ENCODE peak calls at places on chromosomes 7 and 10, in seven cellular contexts. M, Q, J, V, H, W and L are unnamed samples. For H3K9me3 and H3K36me3, the result is how much of the 10 kb centered on the place peaks cover.

GRCh38 chr10:114551310-114551972 is 106.6 kb downstream of the ABLIM1 start:
- DNase-seq in M (no peak), Q (no peak), J (peak), V (peak), H (no peak), W (peak), L (no peak)

GRCh38 chr7:75909521-75910132 is 5.3 kb upstream of the POR start:
- DNase-seq in M (no peak), Q (no peak), J (no peak), V (no peak), H (no peak), W (no peak), L (no peak)

GRCh38 chr10:116873134-116873533 is 23.8 kb downstream of the ENO4 start:
- DNase-seq in M (no peak), Q (no peak), J (no peak), V (no peak), H (no peak), W (no peak), L (no peak)

GRCh38 chr10:72818076-72818475 is 75.5 kb upstream of the OIT3 start:
- DNase-seq in M (peak), Q (no peak), J (no peak), V (no peak), H (no peak), W (no peak), L (no peak)

GRCh38 chr10:76127984-76128589 is 696.7 kb downstream of the LRMDA start:
- DNase-seq in M (no peak), Q (no peak), J (no peak), V (no peak), H (peak), W (no peak), L (no peak)

GRCh38 chr10:77692782-77693181 is 55.2 kb upstream of the KCNMA1 start:
- DNase-seq in M (no peak), Q (no peak), J (no peak), V (no peak), H (no peak), W (no peak), L (peak)

GRCh38 chr10:70270952-70271351 is 12.9 kb downstream of the NPFFR1 start:
- DNase-seq in M (no peak), Q (no peak), J (no peak), V (no peak), H (no peak), W (no peak), L (no peak)

GRCh38 chr10:79305515-79305914 is 41.8 kb upstream of the PPIF start:
- DNase-seq in M (no peak), Q (no peak), J (no peak), V (no peak), H (peak), W (no peak), L (no peak)

GRCh38 chr10:5305374-5305773 is 59.4 kb upstream of the UCN3 start:
- DNase-seq in M (no peak), Q (no peak), J (no peak), V (no peak), H (no peak), W (no peak), L (no peak)
- H3K4me3 ChIP-seq in M (no peak), Q (no peak), J (no peak), V (no peak), H (no peak), W (no peak), L (no peak)

DNA sequence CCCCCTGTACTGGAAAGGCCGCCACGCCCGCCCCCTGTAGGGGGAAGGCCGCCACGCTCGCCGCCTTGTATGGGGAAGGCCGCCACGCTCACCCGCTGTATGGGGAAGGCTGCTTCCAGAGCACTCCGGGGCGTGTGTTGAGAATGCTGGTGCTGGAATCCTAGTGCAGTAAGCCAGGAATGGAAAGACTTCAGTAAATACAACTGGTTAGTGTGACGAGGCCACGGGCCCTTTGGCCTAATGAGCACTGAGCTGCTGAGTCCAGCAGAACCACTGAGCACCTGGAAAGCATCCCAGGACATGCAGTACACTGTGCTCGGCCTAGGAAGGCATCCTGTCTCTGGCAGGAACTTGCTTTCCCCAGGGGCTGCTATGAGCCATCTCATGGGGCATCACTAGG is 398.9 kb downstream of the PTPRN2 start:
- DNase-seq in M (no peak), Q (no peak), J (no peak), V (no peak), H (no peak), W (no peak), L (no peak)
- H3K9me3 ChIP-seq in M (under half), Q (under half), J (under half), V (under half), H (under half), W (under half), L (under half)

GRCh38 chr7:29950480-29950879 is 39.1 kb downstream of the SCRN1 start:
- DNase-seq in M (no peak), Q (no peak), J (no peak), V (no peak), H (no peak), W (no peak), L (no peak)

GRCh38 chr7:29951206-29951605 is 38.4 kb downstream of the SCRN1 start:
- DNase-seq in M (no peak), Q (no peak), J (no peak), V (no peak), H (no peak), W (no peak), L (no peak)

GRCh38 chr7:29945259-29945809 is 44.3 kb downstream of the SCRN1 start:
- DNase-seq in M (no peak), Q (no peak), J (no peak), V (no peak), H (no peak), W (no peak), L (no peak)

GRCh38 chr7:29946428-29947186 is 43.0 kb downstream of the SCRN1 start:
- DNase-seq in M (peak), Q (no peak), J (peak), V (peak), H (no peak), W (peak), L (peak)
- H3K36me3 ChIP-seq in M (under half), Q (under half), J (under half), V (under half), H (under half), W (under half), L (under half)

GRCh38 chr7:101677421-101678137 is 48.5 kb upstream of the MYL10 start:
- DNase-seq in M (no peak), Q (no peak), J (no peak), V (no peak), H (no peak), W (no peak), L (peak)
- H3K4me3 ChIP-seq in M (no peak), Q (no peak), J (no peak), V (no peak), H (no peak), W (no peak), L (no peak)

DNA sequence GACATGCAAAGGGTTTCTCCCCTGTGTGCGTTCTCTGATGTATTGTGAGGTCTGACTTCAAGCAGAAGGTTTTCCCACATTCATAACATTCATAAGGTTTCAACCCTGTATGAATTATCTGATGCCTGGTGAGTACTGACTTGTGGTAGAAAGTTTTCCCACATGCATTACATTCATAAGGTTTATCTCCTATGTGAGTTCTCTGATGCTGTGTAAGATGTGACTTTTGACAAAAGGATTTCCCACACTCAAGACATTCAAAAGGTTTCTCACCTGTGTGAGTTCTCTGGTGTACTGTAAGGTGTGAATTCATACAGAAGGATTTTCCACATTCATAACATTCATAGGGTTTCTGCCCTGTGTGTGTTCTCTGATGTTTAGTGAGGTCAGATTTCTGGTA is 45.1 kb downstream of the ZNF33B start:
- DNase-seq in M (no peak), Q (no peak), J (no peak), V (no peak), H (no peak), W (no peak), L (no peak)
- H3K9me3 ChIP-seq in M (under half), Q (half or more), J (under half), V (under half), H (under half), W (half or more), L (under half)

GRCh38 chr10:94440096-94440495 is 37.8 kb downstream of the TBC1D12 start:
- DNase-seq in M (no peak), Q (no peak), J (no peak), V (no peak), H (no peak), W (no peak), L (no peak)
- H3K36me3 ChIP-seq in M (under half), Q (under half), J (under half), V (under half), H (under half), W (under half), L (under half)

GRCh38 chr7:23804707-23805106 is 94.7 kb downstream of the STK31 start:
- DNase-seq in M (no peak), Q (no peak), J (no peak), V (no peak), H (no peak), W (no peak), L (no peak)

GRCh38 chr7:23808421-23808820 is 98.4 kb downstream of the STK31 start:
- DNase-seq in M (no peak), Q (no peak), J (no peak), V (no peak), H (no peak), W (no peak), L (no peak)

GRCh38 chr7:23811540-23811939 is 101.5 kb downstream of the STK31 start:
- DNase-seq in M (peak), Q (no peak), J (no peak), V (no peak), H (no peak), W (no peak), L (no peak)

DNA sequence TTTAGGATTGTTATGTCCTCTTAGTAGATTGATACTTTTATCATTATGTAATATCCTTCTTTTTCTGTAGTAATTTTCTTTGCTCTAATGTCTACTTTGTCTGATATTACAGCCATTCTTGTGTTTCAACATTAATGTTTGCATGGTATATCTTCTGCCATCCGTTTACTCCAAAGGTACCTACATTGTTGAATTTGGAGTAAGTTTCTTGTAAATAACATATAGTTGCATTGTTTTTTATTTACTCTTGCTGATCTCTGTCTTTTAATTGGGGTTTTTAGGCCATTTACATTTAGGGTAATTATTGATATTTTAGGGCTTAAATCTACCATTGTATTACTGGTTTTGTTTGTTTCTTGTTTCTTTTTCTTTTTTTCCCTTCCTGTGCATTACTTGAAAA is 100.1 kb downstream of the STK31 start:
- DNase-seq in M (no peak), Q (no peak), J (no peak), V (no peak), H (no peak), W (no peak), L (no peak)
- H3K4me3 ChIP-seq in M (no peak), Q (no peak), J (no peak), V (no peak), H (no peak), W (no peak), L (no peak)

GRCh38 chr7:138025215-138026186 is 23.6 kb upstream of the CREB3L2 start:
- DNase-seq in M (no peak), Q (no peak), J (no peak), V (no peak), H (no peak), W (no peak), L (no peak)

GRCh38 chr7:138021889-138022288 is 20.0 kb upstream of the CREB3L2 start:
- DNase-seq in M (no peak), Q (no peak), J (no peak), V (no peak), H (no peak), W (no peak), L (no peak)

GRCh38 chr7:138024765-138025164 is 22.9 kb upstream of the CREB3L2 start:
- DNase-seq in M (no peak), Q (no peak), J (no peak), V (no peak), H (no peak), W (no peak), L (no peak)

GRCh38 chr7:138024334-138024691 is 22.4 kb upstream of the CREB3L2 start:
- DNase-seq in M (no peak), Q (no peak), J (no peak), V (no peak), H (no peak), W (no peak), L (no peak)

GRCh38 chr7:138023618-138024333 is 21.9 kb upstream of the CREB3L2 start:
- DNase-seq in M (no peak), Q (no peak), J (no peak), V (no peak), H (no peak), W (no peak), L (no peak)
- H3K9me3 ChIP-seq in M (under half), Q (under half), J (under half), V (under half), H (under half), W (under half), L (under half)

GRCh38 chr7:103143865-103144264 is 5.0 kb downstream of the NAPEPLD start:
- DNase-seq in M (no peak), Q (no peak), J (no peak), V (no peak), H (no peak), W (no peak), L (no peak)
- H3K36me3 ChIP-seq in M (under half), Q (under half), J (under half), V (under half), H (under half), W (under half), L (under half)